ENCODE peak calls at places on chromosomes 6 and 20, in six cellular contexts. T is adrenal gland; K is NB4; I is CD8-positive, alpha-beta T cell; X is Peyer's patch; J is suprapubic skin. L is an unnamed sample.

GRCh38 chr6:98847767-98848538 is 13.6 kb downstream of the POU3F2 start:
- DNase-seq in J (no peak), T (no peak), I (no peak), X (no peak), K (no peak), L (no peak)

GRCh38 chr6:145012039-145012662 is 723.2 kb downstream of the EPM2A start:
- DNase-seq in K (no peak), J (no peak), T (no peak), I (no peak), X (no peak), L (no peak)

GRCh38 chr6:73263570-73263909 is 544 bp upstream of the KHDC1 start:
- DNase-seq in J (no peak), I (no peak), K (peak), X (no peak), T (no peak), L (no peak)

GRCh38 chr6:4924872-4925271 is 79.0 kb downstream of the RPP40 start:
- DNase-seq in J (no peak), X (no peak), T (no peak), I (no peak), K (no peak), L (no peak)

GRCh38 chr6:42162384-42162783 is 10.8 kb upstream of the GUCA1A start:
- DNase-seq in J (no peak), I (no peak), K (no peak), X (no peak), T (no peak), L (no peak)

GRCh38 chr20:21450572-21450971 is 53.2 kb upstream of the NKX2-4 start:
- DNase-seq in X (no peak), I (no peak), J (no peak), K (no peak), T (peak), L (no peak)

GRCh38 chr20:34953960-34954359 is 1.6 kb downstream of the GSS start:
- DNase-seq in I (no peak), X (no peak), K (no peak), J (no peak), T (no peak), L (no peak)

GRCh38 chr6:148881593-148882311 is 134.9 kb downstream of the UST start:
- DNase-seq in T (no peak), X (no peak), J (no peak), K (no peak), I (no peak), L (no peak)

GRCh38 chr6:142647436-142648389 is 297.3 kb downstream of the HIVEP2 start:
- DNase-seq in K (no peak), X (no peak), T (no peak), J (no peak), I (no peak), L (no peak)

GRCh38 chr20:63555661-63556381 is 1.9 kb downstream of the FNDC11 start:
- DNase-seq in I (no peak), K (no peak), X (no peak), T (no peak), J (no peak), L (no peak)

GRCh38 chr20:44018684-44019637 is 104.3 kb downstream of the TOX2 start:
- DNase-seq in I (no peak), K (no peak), X (no peak), T (no peak), J (no peak), L (no peak)

GRCh38 chr6:122114733-122115132 is 284.7 kb upstream of the HSF2 start:
- DNase-seq in I (no peak), K (no peak), X (no peak), T (no peak), J (no peak), L (no peak)

GRCh38 chr20:46694484-46694883 is 5.2 kb upstream of the TP53RK start:
- DNase-seq in K (peak), J (no peak), T (no peak), I (no peak), X (no peak), L (no peak)

GRCh38 chr6:7542065-7542877 is 800 bp downstream of the DSP start:
- DNase-seq in T (peak), J (no peak), I (no peak), K (peak), X (no peak), L (no peak)

GRCh38 chr6:4781426-4781825 is 5.2 kb downstream of the CDYL start:
- DNase-seq in T (no peak), X (no peak), J (no peak), I (no peak), K (no peak), L (no peak)

GRCh38 chr6:109296971-109297372 is 85.3 kb downstream of the CD164 start:
- DNase-seq in J (no peak), I (no peak), X (no peak), K (no peak), T (no peak), L (no peak)
- TF ChIP-seq CTCF in J (no peak), I (no peak), X (no peak), K (no peak), T (no peak), L (no peak)

GRCh38 chr6:168442646-168443045 is 1.7 kb downstream of the SMOC2 start:
- DNase-seq in I (no peak), X (no peak), T (no peak), J (no peak), K (no peak), L (no peak)
- H3K4me3 ChIP-seq in I (no peak), X (peak), T (no peak), J (peak), K (no peak), L (no peak)

GRCh38 chr20:31593221-31594001 is 11.7 kb upstream of the ID1 start:
- DNase-seq in K (peak), J (peak), X (no peak), I (no peak), T (no peak), L (peak)

GRCh38 chr20:31590717-31591225 is 14.3 kb upstream of the ID1 start:
- DNase-seq in J (no peak), T (no peak), K (no peak), X (no peak), I (no peak), L (no peak)

DNA sequence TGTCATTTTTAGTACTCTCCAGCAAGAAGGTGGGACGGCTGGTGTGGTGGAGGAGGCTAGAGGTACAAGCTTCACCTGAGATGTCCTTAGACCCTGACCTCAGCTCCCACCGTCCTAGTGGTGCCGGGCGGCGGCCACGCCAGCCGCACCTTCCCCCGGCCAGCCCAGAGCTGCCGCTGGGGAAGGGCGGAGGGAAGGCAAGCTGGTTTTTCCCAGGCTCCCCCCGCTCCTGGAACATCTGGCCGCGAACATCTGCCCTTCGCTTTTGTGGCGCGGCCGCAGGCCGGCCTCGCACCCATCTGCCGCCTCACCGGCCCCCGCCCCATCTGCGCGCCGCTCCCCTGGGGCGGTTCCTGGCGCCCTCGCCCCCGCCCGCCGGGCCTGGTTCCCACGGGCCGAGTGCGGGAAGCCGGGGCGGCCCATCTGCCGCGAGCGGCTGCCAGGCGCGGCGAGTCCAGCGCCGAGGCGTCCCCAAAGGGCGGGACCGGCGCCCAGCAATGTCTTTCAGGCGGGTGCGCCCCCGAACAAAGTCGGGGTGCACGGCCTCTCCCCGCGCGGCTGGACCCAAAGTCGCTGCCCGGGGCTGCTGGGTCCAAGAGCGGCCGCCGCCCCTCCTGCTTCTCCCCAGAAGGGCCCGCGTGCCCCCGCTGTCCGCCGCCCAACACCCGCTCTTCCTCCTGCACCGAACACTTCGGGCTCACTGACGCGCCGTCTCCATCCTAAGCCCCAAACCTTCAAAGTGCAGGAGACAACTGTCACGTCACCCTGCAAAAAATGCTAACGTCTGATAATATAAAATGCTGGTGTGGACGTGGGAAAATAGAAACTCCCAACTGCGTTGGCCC is 17.3 kb upstream of the ID1 start:
- DNase-seq in K (peak), T (no peak), J (no peak), X (no peak), I (no peak), L (peak)
- TF ChIP-seq CTCF in K (no peak), T (no peak), J (no peak), X (no peak), I (no peak), L (no peak)

GRCh38 chr6:125732398-125732797 is 17.0 kb upstream of the HEY2 start:
- DNase-seq in K (no peak), X (no peak), J (no peak), T (no peak), I (no peak), L (no peak)
- H3K4me3 ChIP-seq in K (no peak), X (no peak), J (no peak), T (no peak), I (no peak), L (no peak)

GRCh38 chr6:26223677-26224546 is 136.7 kb downstream of the HFE start:
- DNase-seq in I (peak), J (no peak), K (peak), T (peak), X (peak), L (peak)

GRCh38 chr6:26225848-26226590 is 138.8 kb downstream of the HFE start:
- DNase-seq in X (no peak), J (no peak), T (no peak), I (no peak), K (no peak), L (no peak)

GRCh38 chr6:26224547-26224912 is 137.3 kb downstream of the HFE start:
- DNase-seq in J (no peak), I (no peak), T (no peak), X (no peak), K (no peak), L (peak)

GRCh38 chr6:26223213-26223612 is 136.0 kb downstream of the HFE start:
- DNase-seq in X (no peak), J (no peak), I (no peak), T (no peak), K (peak), L (peak)

DNA sequence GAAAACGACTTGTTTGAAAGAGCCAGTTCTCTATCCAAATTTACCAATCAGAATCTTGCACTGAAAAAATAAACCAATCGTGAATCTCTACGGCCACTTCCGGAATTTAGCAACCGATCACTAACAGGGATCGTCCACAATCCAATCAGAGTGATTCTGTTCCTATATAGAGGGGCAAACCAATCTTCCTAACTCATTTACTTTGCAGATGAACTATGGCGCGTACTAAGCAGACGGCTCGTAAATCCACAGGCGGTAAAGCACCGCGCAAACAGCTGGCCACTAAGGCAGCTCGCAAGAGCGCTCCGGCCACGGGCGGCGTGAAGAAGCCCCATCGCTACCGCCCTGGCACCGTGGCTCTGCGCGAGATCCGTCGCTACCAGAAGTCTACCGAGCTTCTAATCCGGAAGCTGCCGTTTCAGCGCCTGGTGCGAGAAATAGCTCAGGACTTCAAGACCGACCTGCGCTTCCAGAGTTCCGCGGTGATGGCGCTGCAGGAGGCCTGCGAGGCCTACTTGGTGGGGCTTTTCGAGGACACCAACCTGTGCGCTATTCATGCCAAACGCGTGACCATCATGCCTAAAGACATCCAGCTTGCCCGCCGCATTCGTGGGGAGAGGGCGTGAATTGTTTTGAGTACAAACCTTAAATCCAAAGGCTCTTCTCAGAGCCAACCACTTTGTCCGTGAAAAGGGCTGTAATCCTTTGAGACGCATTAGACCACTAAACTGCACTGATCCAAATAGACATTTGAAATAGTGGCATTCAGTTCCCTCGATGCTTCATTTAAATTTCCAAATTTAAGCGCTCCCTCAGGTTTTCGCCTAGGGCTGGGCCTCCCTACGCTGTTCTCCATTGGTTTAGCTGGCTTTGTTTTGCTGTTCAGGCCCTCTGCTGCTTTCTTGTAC is 138.0 kb downstream of the HFE start:
- DNase-seq in X (no peak), J (no peak), I (no peak), T (peak), K (no peak), L (peak)
- TF ChIP-seq CTCF in X (no peak), J (no peak), I (no peak), T (no peak), K (no peak), L (no peak)

DNA sequence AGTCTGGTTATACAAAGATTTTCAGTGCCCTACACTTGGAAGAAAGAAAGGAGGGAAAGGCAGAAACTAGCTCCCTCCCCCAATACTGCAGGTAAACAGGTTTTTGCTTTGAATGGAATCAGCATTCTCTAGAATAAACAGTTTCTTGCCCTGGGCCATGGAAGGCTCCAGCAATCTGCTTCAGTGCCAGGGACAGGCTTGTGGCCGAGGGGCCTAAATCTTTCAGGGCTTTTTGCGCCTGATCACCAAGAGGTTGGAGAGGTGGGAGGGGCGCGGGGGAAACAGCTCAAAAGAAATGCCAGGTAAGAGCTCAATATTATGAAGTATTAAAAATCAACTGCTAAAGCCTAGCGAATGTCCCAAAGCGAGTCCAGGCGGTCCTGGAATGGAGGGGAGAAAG is 23.8 kb downstream of the TFAP2B start:
- DNase-seq in J (no peak), K (no peak), T (no peak), X (no peak), I (no peak), L (no peak)
- H3K4me3 ChIP-seq in J (peak), K (no peak), T (no peak), X (no peak), I (no peak), L (no peak)